ENCODE peak calls at places on chromosomes 11 and 22, in nine cellular contexts. One of them, this sample, is unnamed.

GRCh38 chr11:19602906-19603305 is 109.7 kb upstream of the NAV2 start:
- DNase-seq in GM23338: no peak
- DNase-seq in OCI-LY7: no peak
- DNase-seq in HCT116: no peak
- DNase-seq in hepatocyte: no peak
- DNase-seq in neural progenitor cell: no peak
- DNase-seq in PC-3: no peak
- DNase-seq in MM.1S: no peak
- DNase-seq in SK-N-SH: no peak
- DNase-seq in this sample: peak; percentile 46

GRCh38 chr11:125423247-125423849 is 72.7 kb downstream of the FEZ1 start:
- DNase-seq in GM23338: peak; percentile 57
- DNase-seq in OCI-LY7: peak; percentile 20
- DNase-seq in HCT116: peak; percentile 19
- DNase-seq in hepatocyte: peak; percentile 23
- DNase-seq in neural progenitor cell: no peak
- DNase-seq in PC-3: peak; percentile 52
- DNase-seq in MM.1S: peak; percentile 63
- DNase-seq in SK-N-SH: no peak
- DNase-seq in this sample: no peak

GRCh38 chr22:36606659-36607058 is 77.7 kb upstream of the EIF3D start:
- DNase-seq in GM23338: no peak
- DNase-seq in OCI-LY7: no peak
- DNase-seq in HCT116: no peak
- DNase-seq in hepatocyte: no peak
- DNase-seq in neural progenitor cell: no peak
- DNase-seq in PC-3: no peak
- DNase-seq in MM.1S: no peak
- DNase-seq in SK-N-SH: no peak
- DNase-seq in this sample: no peak

GRCh38 chr22:44526431-44527115 is 28.5 kb upstream of the RTL6 start:
- DNase-seq in GM23338: no peak
- DNase-seq in OCI-LY7: no peak
- DNase-seq in HCT116: no peak
- DNase-seq in hepatocyte: no peak
- DNase-seq in neural progenitor cell: no peak
- DNase-seq in PC-3: no peak
- DNase-seq in MM.1S: no peak
- DNase-seq in SK-N-SH: peak; percentile 55
- DNase-seq in this sample: no peak

GRCh38 chr11:131579932-131580387 is 209.5 kb downstream of the NTM start:
- DNase-seq in GM23338: peak; percentile 87
- DNase-seq in OCI-LY7: peak; percentile 3
- DNase-seq in HCT116: no peak
- DNase-seq in hepatocyte: peak; percentile 59
- DNase-seq in neural progenitor cell: peak; percentile 67
- DNase-seq in PC-3: peak; percentile 30
- DNase-seq in MM.1S: no peak
- DNase-seq in SK-N-SH: peak; percentile 61
- DNase-seq in this sample: peak; percentile 95

GRCh38 chr11:63667993-63668392 is 3.2 kb downstream of the ATL3 start:
- DNase-seq in GM23338: no peak
- DNase-seq in OCI-LY7: no peak
- DNase-seq in HCT116: peak; percentile 68
- DNase-seq in hepatocyte: peak; percentile 31
- DNase-seq in neural progenitor cell: no peak
- DNase-seq in PC-3: peak; percentile 98
- DNase-seq in MM.1S: no peak
- DNase-seq in SK-N-SH: no peak
- DNase-seq in this sample: peak; percentile 93

GRCh38 chr11:111422494-111423249 is 43.6 kb upstream of the POU2AF1 start:
- DNase-seq in GM23338: peak; percentile 90
- DNase-seq in OCI-LY7: peak; percentile 92
- DNase-seq in HCT116: peak; percentile 37
- DNase-seq in hepatocyte: peak; percentile 77
- DNase-seq in neural progenitor cell: peak; percentile 85
- DNase-seq in PC-3: peak; percentile 65
- DNase-seq in MM.1S: peak; percentile 73
- DNase-seq in SK-N-SH: peak; percentile 64
- DNase-seq in this sample: peak; percentile 62

GRCh38 chr11:72969894-72970335 is 155.7 kb downstream of the ATG16L2 start:
- DNase-seq in GM23338: no peak
- DNase-seq in OCI-LY7: no peak
- DNase-seq in HCT116: no peak
- DNase-seq in hepatocyte: no peak
- DNase-seq in neural progenitor cell: no peak
- DNase-seq in PC-3: peak; percentile 70
- DNase-seq in MM.1S: peak; percentile 17
- DNase-seq in SK-N-SH: no peak
- DNase-seq in this sample: peak; percentile 82

GRCh38 chr22:25880524-25880923 is 138.5 kb downstream of the MYO18B start:
- DNase-seq in GM23338: peak; percentile 25
- DNase-seq in OCI-LY7: peak; percentile 11
- DNase-seq in HCT116: no peak
- DNase-seq in hepatocyte: no peak
- DNase-seq in neural progenitor cell: no peak
- DNase-seq in PC-3: no peak
- DNase-seq in MM.1S: no peak
- DNase-seq in SK-N-SH: no peak
- DNase-seq in this sample: no peak

GRCh38 chr11:128697645-128698174 is 3.8 kb downstream of the FLI1 start:
- DNase-seq in GM23338: no peak
- DNase-seq in OCI-LY7: no peak
- DNase-seq in HCT116: no peak
- DNase-seq in hepatocyte: no peak
- DNase-seq in neural progenitor cell: no peak
- DNase-seq in PC-3: no peak
- DNase-seq in MM.1S: no peak
- DNase-seq in SK-N-SH: no peak
- DNase-seq in this sample: no peak

GRCh38 chr11:73991471-73992006 is 8.9 kb upstream of the UCP2 start:
- DNase-seq in GM23338: no peak
- DNase-seq in OCI-LY7: peak; percentile 53
- DNase-seq in HCT116: no peak
- DNase-seq in hepatocyte: no peak
- DNase-seq in neural progenitor cell: no peak
- DNase-seq in PC-3: no peak
- DNase-seq in MM.1S: peak; percentile 40
- DNase-seq in SK-N-SH: no peak
- DNase-seq in this sample: no peak

GRCh38 chr11:126481303-126481680 is 125.8 kb downstream of the ST3GAL4 start:
- DNase-seq in GM23338: no peak
- DNase-seq in OCI-LY7: no peak
- DNase-seq in HCT116: no peak
- DNase-seq in hepatocyte: no peak
- DNase-seq in neural progenitor cell: no peak
- DNase-seq in PC-3: no peak
- DNase-seq in MM.1S: no peak
- DNase-seq in SK-N-SH: no peak
- DNase-seq in this sample: no peak

GRCh38 chr11:36000616-36001190 is 56.8 kb downstream of the LDLRAD3 start:
- DNase-seq in GM23338: no peak
- DNase-seq in OCI-LY7: no peak
- DNase-seq in HCT116: no peak
- DNase-seq in hepatocyte: no peak
- DNase-seq in neural progenitor cell: no peak
- DNase-seq in PC-3: peak; percentile 77
- DNase-seq in MM.1S: no peak
- DNase-seq in SK-N-SH: no peak
- DNase-seq in this sample: no peak

GRCh38 chr22:42805016-42805997 is 51.8 kb downstream of the ARFGAP3 start:
- DNase-seq in GM23338: peak; percentile 34
- DNase-seq in OCI-LY7: no peak
- DNase-seq in HCT116: no peak
- DNase-seq in hepatocyte: no peak
- DNase-seq in neural progenitor cell: peak; percentile 34
- DNase-seq in PC-3: no peak
- DNase-seq in MM.1S: no peak
- DNase-seq in SK-N-SH: peak; percentile 33
- DNase-seq in this sample: no peak

GRCh38 chr11:111829185-111829968 is 42.0 kb downstream of the ALG9 start:
- DNase-seq in GM23338: no peak
- DNase-seq in OCI-LY7: no peak
- DNase-seq in HCT116: no peak
- DNase-seq in hepatocyte: no peak
- DNase-seq in neural progenitor cell: no peak
- DNase-seq in PC-3: no peak
- DNase-seq in MM.1S: no peak
- DNase-seq in SK-N-SH: no peak
- DNase-seq in this sample: peak; percentile 32

GRCh38 chr11:61783717-61784505 is 8.5 kb downstream of the TMEM258 start:
- DNase-seq in GM23338: no peak
- DNase-seq in OCI-LY7: no peak
- DNase-seq in HCT116: no peak
- DNase-seq in hepatocyte: no peak
- DNase-seq in neural progenitor cell: no peak
- DNase-seq in PC-3: no peak
- DNase-seq in MM.1S: no peak
- DNase-seq in SK-N-SH: no peak
- DNase-seq in this sample: peak; percentile 34

GRCh38 chr22:46067159-46068111 is 82.9 kb upstream of the PPARA start:
- DNase-seq in GM23338: no peak
- DNase-seq in OCI-LY7: no peak
- DNase-seq in HCT116: no peak
- DNase-seq in hepatocyte: no peak
- DNase-seq in neural progenitor cell: no peak
- DNase-seq in PC-3: peak; percentile 36
- DNase-seq in MM.1S: no peak
- DNase-seq in SK-N-SH: no peak
- DNase-seq in this sample: peak; percentile 56

GRCh38 chr11:82191690-82192089 is 542.0 kb downstream of the FAM181B start:
- DNase-seq in GM23338: no peak
- DNase-seq in OCI-LY7: no peak
- DNase-seq in HCT116: no peak
- DNase-seq in hepatocyte: no peak
- DNase-seq in neural progenitor cell: no peak
- DNase-seq in PC-3: no peak
- DNase-seq in MM.1S: no peak
- DNase-seq in SK-N-SH: peak; percentile 8
- DNase-seq in this sample: no peak

GRCh38 chr22:17359501-17359900 is 9.8 kb upstream of the CECR2 start:
- DNase-seq in GM23338: no peak
- DNase-seq in OCI-LY7: no peak
- DNase-seq in HCT116: no peak
- DNase-seq in hepatocyte: no peak
- DNase-seq in neural progenitor cell: no peak
- DNase-seq in PC-3: no peak
- DNase-seq in MM.1S: no peak
- DNase-seq in SK-N-SH: no peak
- DNase-seq in this sample: no peak
- TF ChIP-seq EZH2phosphoT487 in GM23338: no peak
- TF ChIP-seq EZH2phosphoT487 in OCI-LY7: no peak
- TF ChIP-seq EZH2phosphoT487 in HCT116: no peak
- TF ChIP-seq EZH2phosphoT487 in hepatocyte: no peak
- TF ChIP-seq EZH2phosphoT487 in neural progenitor cell: no peak
- TF ChIP-seq EZH2phosphoT487 in PC-3: no peak
- TF ChIP-seq EZH2phosphoT487 in MM.1S: no peak
- TF ChIP-seq EZH2phosphoT487 in SK-N-SH: no peak
- TF ChIP-seq EZH2phosphoT487 in this sample: no peak

DNA sequence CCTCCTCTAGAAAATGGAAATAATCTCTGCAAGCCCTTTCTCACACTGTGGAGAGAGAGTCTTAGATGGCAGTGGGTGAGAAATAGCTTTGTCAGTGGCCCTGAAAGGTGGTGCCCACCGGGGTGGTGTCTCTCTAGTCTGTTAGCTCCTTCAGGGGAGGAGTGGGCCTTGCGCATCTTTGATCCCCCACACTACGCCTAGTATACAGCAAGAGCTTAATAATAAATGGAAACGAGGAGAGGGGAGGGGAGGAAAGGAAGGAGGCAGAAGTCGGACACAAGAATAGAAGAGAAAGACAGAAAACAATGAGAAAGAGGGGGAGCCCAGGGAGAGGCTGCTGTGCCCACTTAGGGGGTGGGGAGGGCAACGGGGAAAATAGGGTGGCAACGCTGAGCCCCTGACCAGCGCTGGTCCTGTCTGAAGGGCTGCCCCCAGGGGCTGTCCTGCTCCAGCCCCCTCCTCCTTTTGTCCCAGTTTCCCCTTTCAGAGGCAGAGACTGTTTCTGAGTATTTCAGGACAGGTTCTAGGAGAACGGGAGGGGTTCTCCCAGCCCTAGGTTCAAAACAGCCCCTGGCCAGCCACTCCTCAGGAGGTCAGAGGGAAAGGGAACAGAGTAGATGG is 1.2 kb downstream of the ARRB1 start:
- DNase-seq in GM23338: no peak
- DNase-seq in OCI-LY7: no peak
- DNase-seq in HCT116: no peak
- DNase-seq in hepatocyte: no peak
- DNase-seq in neural progenitor cell: no peak
- DNase-seq in PC-3: no peak
- DNase-seq in MM.1S: no peak
- DNase-seq in SK-N-SH: no peak
- DNase-seq in this sample: no peak
- H3K4me2 ChIP-seq in GM23338: peak overlapping the region; percentile 86
- H3K4me2 ChIP-seq in OCI-LY7: no peak overlapping the region
- H3K4me2 ChIP-seq in HCT116: peak overlapping the region; percentile 99
- H3K4me2 ChIP-seq in hepatocyte: peak overlapping the region; percentile 97
- H3K4me2 ChIP-seq in neural progenitor cell: peak overlapping the region; percentile 100
- H3K4me2 ChIP-seq in PC-3: peak overlapping the region; percentile 95
- H3K4me2 ChIP-seq in MM.1S: no peak overlapping the region
- H3K4me2 ChIP-seq in SK-N-SH: peak overlapping the region; percentile 94
- H3K4me2 ChIP-seq in this sample: peak overlapping the region; percentile 72

DNA sequence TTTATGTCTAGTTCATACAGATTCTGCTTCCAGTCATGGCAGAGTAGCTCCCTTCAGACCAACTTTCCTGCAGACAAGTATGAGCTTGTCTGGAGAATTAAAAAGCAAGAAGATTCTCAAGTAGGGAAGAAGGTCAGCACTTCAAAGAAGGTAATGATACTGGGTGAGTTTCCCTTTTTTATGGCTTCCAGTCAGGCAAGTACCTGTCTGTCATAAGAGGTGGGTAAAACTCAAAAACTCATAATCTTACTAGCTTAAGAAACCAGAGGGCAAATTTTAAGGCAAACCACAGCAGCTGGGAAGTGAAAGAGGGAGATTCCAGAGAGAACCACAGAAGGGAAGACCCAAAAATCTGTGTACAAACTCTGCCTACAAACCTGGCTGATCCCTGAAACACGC is 54.2 kb downstream of the DENND5A start:
- DNase-seq in GM23338: no peak
- DNase-seq in OCI-LY7: no peak
- DNase-seq in HCT116: no peak
- DNase-seq in hepatocyte: no peak
- DNase-seq in neural progenitor cell: no peak
- DNase-seq in PC-3: peak; percentile 6
- DNase-seq in MM.1S: peak; percentile 26
- DNase-seq in SK-N-SH: no peak
- DNase-seq in this sample: no peak
- H3K4me1 ChIP-seq in GM23338: peaks cover 6% of the 10 kb centered on the region
- H3K4me1 ChIP-seq in OCI-LY7: peaks cover 37% of the 10 kb centered on the region
- H3K4me1 ChIP-seq in HCT116: peaks cover 27% of the 10 kb centered on the region
- H3K4me1 ChIP-seq in hepatocyte: no peaks in the 10 kb centered on the region
- H3K4me1 ChIP-seq in neural progenitor cell: peaks cover 23% of the 10 kb centered on the region
- H3K4me1 ChIP-seq in PC-3: peaks cover 18% of the 10 kb centered on the region
- H3K4me1 ChIP-seq in MM.1S: peaks cover 20% of the 10 kb centered on the region
- H3K4me1 ChIP-seq in SK-N-SH: peaks cover 17% of the 10 kb centered on the region
- H3K4me1 ChIP-seq in this sample: peaks cover 57% of the 10 kb centered on the region

DNA sequence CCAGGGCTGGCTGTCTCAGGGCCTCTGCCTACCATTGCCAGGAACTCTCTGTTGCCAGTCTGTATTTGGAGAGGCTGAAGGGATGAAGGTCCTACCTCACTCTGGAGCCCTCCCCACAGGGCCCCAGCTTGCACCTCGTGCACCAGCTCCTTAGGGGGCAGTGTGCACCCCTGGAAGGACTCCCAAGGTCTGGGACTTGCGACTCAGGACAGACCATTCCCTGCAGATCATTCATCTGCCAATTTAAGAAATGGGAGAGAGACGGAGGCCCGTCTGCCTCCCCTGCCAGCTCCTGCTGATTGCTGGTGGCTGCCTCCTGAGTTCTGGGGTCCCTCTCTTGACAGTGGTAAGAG is 27.5 kb upstream of the MALAT1 start:
- DNase-seq in GM23338: peak; percentile 78
- DNase-seq in OCI-LY7: peak; percentile 74
- DNase-seq in HCT116: no peak
- DNase-seq in hepatocyte: peak; percentile 75
- DNase-seq in neural progenitor cell: peak; percentile 69
- DNase-seq in PC-3: peak; percentile 59
- DNase-seq in MM.1S: no peak
- DNase-seq in SK-N-SH: peak; percentile 70
- DNase-seq in this sample: peak; percentile 85
- TF ChIP-seq EZH2phosphoT487 in GM23338: no peak
- TF ChIP-seq EZH2phosphoT487 in OCI-LY7: no peak
- TF ChIP-seq EZH2phosphoT487 in HCT116: no peak
- TF ChIP-seq EZH2phosphoT487 in hepatocyte: no peak
- TF ChIP-seq EZH2phosphoT487 in neural progenitor cell: no peak
- TF ChIP-seq EZH2phosphoT487 in PC-3: no peak
- TF ChIP-seq EZH2phosphoT487 in MM.1S: no peak
- TF ChIP-seq EZH2phosphoT487 in SK-N-SH: no peak
- TF ChIP-seq EZH2phosphoT487 in this sample: no peak

This sample was measured in GM23248.